ENCODE peak calls at places on chromosome 14, in seven cellular contexts. One of them, this sample, is unnamed.
A peak's percentile ranks its signal among the peaks of the same experiment; 100 is the strongest.

GRCh38 chr14:39419272-39419671 is 13.0 kb downstream of the FBXO33 start:
- DNase-seq in head of caudate nucleus: no peak
- DNase-seq in HTR-8/SVneo: no peak
- DNase-seq in HCEC 1CT: no peak
- DNase-seq in GM12865: no peak
- DNase-seq in breast epithelium: no peak
- DNase-seq in GM13976: no peak
- DNase-seq in this sample: peak; percentile 49

GRCh38 chr14:99718811-99719192 is 34.7 kb downstream of the CYP46A1 start:
- DNase-seq in head of caudate nucleus: peak; percentile 62
- DNase-seq in HTR-8/SVneo: no peak
- DNase-seq in HCEC 1CT: no peak
- DNase-seq in GM12865: peak; percentile 15
- DNase-seq in breast epithelium: no peak
- DNase-seq in GM13976: peak; percentile 35
- DNase-seq in this sample: no peak

GRCh38 chr14:36522972-36523685 is 3.1 kb upstream of the NKX2-1 start:
- DNase-seq in head of caudate nucleus: no peak
- DNase-seq in HTR-8/SVneo: no peak
- DNase-seq in HCEC 1CT: no peak
- DNase-seq in GM12865: no peak
- DNase-seq in breast epithelium: no peak
- DNase-seq in GM13976: peak; percentile 13
- DNase-seq in this sample: no peak

GRCh38 chr14:60736494-60736893 is 1.9 kb downstream of the MNAT1 start:
- DNase-seq in head of caudate nucleus: no peak
- DNase-seq in HTR-8/SVneo: peak; percentile 74
- DNase-seq in HCEC 1CT: peak; percentile 73
- DNase-seq in GM12865: no peak
- DNase-seq in breast epithelium: no peak
- DNase-seq in GM13976: no peak
- DNase-seq in this sample: peak; percentile 78

GRCh38 chr14:103696027-103696402 is 19.2 kb downstream of the XRCC3 start:
- DNase-seq in head of caudate nucleus: no peak
- DNase-seq in HTR-8/SVneo: no peak
- DNase-seq in HCEC 1CT: no peak
- DNase-seq in GM12865: no peak
- DNase-seq in breast epithelium: no peak
- DNase-seq in GM13976: no peak
- DNase-seq in this sample: no peak

GRCh38 chr14:105219753-105220152 is 28.6 kb upstream of the BTBD6 start:
- DNase-seq in head of caudate nucleus: no peak
- DNase-seq in HTR-8/SVneo: no peak
- DNase-seq in HCEC 1CT: no peak
- DNase-seq in GM12865: no peak
- DNase-seq in breast epithelium: no peak
- DNase-seq in GM13976: no peak
- DNase-seq in this sample: no peak

GRCh38 chr14:63276492-63277342 is 42.0 kb downstream of the GPHB5 start:
- DNase-seq in head of caudate nucleus: no peak
- DNase-seq in HTR-8/SVneo: peak; percentile 95
- DNase-seq in HCEC 1CT: peak; percentile 67
- DNase-seq in GM12865: peak; percentile 49
- DNase-seq in breast epithelium: no peak
- DNase-seq in GM13976: peak; percentile 59
- DNase-seq in this sample: peak; percentile 64

GRCh38 chr14:69989622-69990021 is 110.4 kb downstream of the SMOC1 start:
- DNase-seq in head of caudate nucleus: no peak
- DNase-seq in HTR-8/SVneo: no peak
- DNase-seq in HCEC 1CT: no peak
- DNase-seq in GM12865: no peak
- DNase-seq in breast epithelium: no peak
- DNase-seq in GM13976: no peak
- DNase-seq in this sample: no peak

GRCh38 chr14:56874375-56874774 is 64.1 kb upstream of the OTX2 start:
- DNase-seq in head of caudate nucleus: no peak
- DNase-seq in HTR-8/SVneo: no peak
- DNase-seq in HCEC 1CT: no peak
- DNase-seq in GM12865: peak; percentile 29
- DNase-seq in breast epithelium: no peak
- DNase-seq in GM13976: peak; percentile 11
- DNase-seq in this sample: peak; percentile 0

GRCh38 chr14:103132381-103133212 is 9.3 kb downstream of the TNFAIP2 start:
- DNase-seq in head of caudate nucleus: no peak
- DNase-seq in HTR-8/SVneo: no peak
- DNase-seq in HCEC 1CT: no peak
- DNase-seq in GM12865: no peak
- DNase-seq in breast epithelium: no peak
- DNase-seq in GM13976: no peak
- DNase-seq in this sample: no peak

GRCh38 chr14:64035143-64035542 is 182.3 kb downstream of the SYNE2 start:
- DNase-seq in head of caudate nucleus: no peak
- DNase-seq in HTR-8/SVneo: no peak
- DNase-seq in HCEC 1CT: peak; percentile 61
- DNase-seq in GM12865: no peak
- DNase-seq in breast epithelium: no peak
- DNase-seq in GM13976: no peak
- DNase-seq in this sample: peak; percentile 18

GRCh38 chr14:61080591-61081010 is 99.6 kb downstream of the SLC38A6 start:
- DNase-seq in head of caudate nucleus: no peak
- DNase-seq in HTR-8/SVneo: no peak
- DNase-seq in HCEC 1CT: no peak
- DNase-seq in GM12865: peak; percentile 87
- DNase-seq in breast epithelium: no peak
- DNase-seq in GM13976: peak; percentile 31
- DNase-seq in this sample: peak; percentile 99

GRCh38 chr14:104800600-104801283 is at the start of gene ZBTB42:
- DNase-seq in head of caudate nucleus: no peak
- DNase-seq in HTR-8/SVneo: no peak
- DNase-seq in HCEC 1CT: peak; percentile 28
- DNase-seq in GM12865: peak; percentile 67
- DNase-seq in breast epithelium: peak; percentile 91
- DNase-seq in GM13976: peak; percentile 79
- DNase-seq in this sample: no peak

GRCh38 chr14:69612759-69613145 is 1.4 kb downstream of the SUSD6 start:
- DNase-seq in head of caudate nucleus: no peak
- DNase-seq in HTR-8/SVneo: no peak
- DNase-seq in HCEC 1CT: no peak
- DNase-seq in GM12865: no peak
- DNase-seq in breast epithelium: no peak
- DNase-seq in GM13976: no peak
- DNase-seq in this sample: peak; percentile 16

GRCh38 chr14:22510527-22511110 is 78.4 kb downstream of the DAD1 start:
- DNase-seq in head of caudate nucleus: no peak
- DNase-seq in HTR-8/SVneo: no peak
- DNase-seq in HCEC 1CT: peak; percentile 64
- DNase-seq in GM12865: peak; percentile 70
- DNase-seq in breast epithelium: no peak
- DNase-seq in GM13976: no peak
- DNase-seq in this sample: no peak

GRCh38 chr14:90697577-90698206 is 118.5 kb downstream of the TTC7B start:
- DNase-seq in head of caudate nucleus: peak; percentile 83
- DNase-seq in HTR-8/SVneo: peak; percentile 80
- DNase-seq in HCEC 1CT: peak; percentile 67
- DNase-seq in GM12865: peak; percentile 77
- DNase-seq in breast epithelium: peak; percentile 81
- DNase-seq in GM13976: peak; percentile 75
- DNase-seq in this sample: peak; percentile 79

GRCh38 chr14:98816195-98816594 is 455.8 kb downstream of the BCL11B start:
- DNase-seq in head of caudate nucleus: no peak
- DNase-seq in HTR-8/SVneo: no peak
- DNase-seq in HCEC 1CT: no peak
- DNase-seq in GM12865: no peak
- DNase-seq in breast epithelium: no peak
- DNase-seq in GM13976: no peak
- DNase-seq in this sample: no peak

GRCh38 chr14:81435578-81436295 is 35.6 kb upstream of the STON2 start:
- DNase-seq in head of caudate nucleus: peak; percentile 75
- DNase-seq in HTR-8/SVneo: no peak
- DNase-seq in HCEC 1CT: no peak
- DNase-seq in GM12865: no peak
- DNase-seq in breast epithelium: no peak
- DNase-seq in GM13976: peak; percentile 53
- DNase-seq in this sample: no peak

GRCh38 chr14:102893452-102893851 is 29.0 kb upstream of the AMN start:
- DNase-seq in head of caudate nucleus: no peak
- DNase-seq in HTR-8/SVneo: no peak
- DNase-seq in HCEC 1CT: peak; percentile 72
- DNase-seq in GM12865: no peak
- DNase-seq in breast epithelium: no peak
- DNase-seq in GM13976: peak; percentile 39
- DNase-seq in this sample: peak; percentile 98

GRCh38 chr14:55267816-55268215 is 3.4 kb upstream of the FBXO34 start:
- DNase-seq in head of caudate nucleus: no peak
- DNase-seq in HTR-8/SVneo: no peak
- DNase-seq in HCEC 1CT: no peak
- DNase-seq in GM12865: no peak
- DNase-seq in breast epithelium: no peak
- DNase-seq in GM13976: no peak
- DNase-seq in this sample: no peak

GRCh38 chr14:94655169-94655710 is 43.0 kb downstream of the SERPINA3 start:
- DNase-seq in head of caudate nucleus: no peak
- DNase-seq in HTR-8/SVneo: no peak
- DNase-seq in HCEC 1CT: no peak
- DNase-seq in GM12865: no peak
- DNase-seq in breast epithelium: no peak
- DNase-seq in GM13976: no peak
- DNase-seq in this sample: no peak

GRCh38 chr14:64634558-64634957 is 69.7 kb upstream of the PLEKHG3 start:
- DNase-seq in head of caudate nucleus: no peak
- DNase-seq in HTR-8/SVneo: no peak
- DNase-seq in HCEC 1CT: no peak
- DNase-seq in GM12865: no peak
- DNase-seq in breast epithelium: no peak
- DNase-seq in GM13976: no peak
- DNase-seq in this sample: no peak

GRCh38 chr14:35155962-35156361 is 33.6 kb downstream of the PRORP start:
- DNase-seq in head of caudate nucleus: no peak
- DNase-seq in HTR-8/SVneo: peak; percentile 6
- DNase-seq in HCEC 1CT: peak; percentile 18
- DNase-seq in GM12865: peak; percentile 59
- DNase-seq in breast epithelium: no peak
- DNase-seq in GM13976: peak; percentile 45
- DNase-seq in this sample: peak; percentile 28

GRCh38 chr14:100384819-100385813 is 62.0 kb downstream of the SLC25A47 start:
- DNase-seq in head of caudate nucleus: no peak
- DNase-seq in HTR-8/SVneo: peak; percentile 54
- DNase-seq in HCEC 1CT: peak; percentile 71
- DNase-seq in GM12865: no peak
- DNase-seq in breast epithelium: no peak
- DNase-seq in GM13976: no peak
- DNase-seq in this sample: peak; percentile 76

GRCh38 chr14:82412545-82412944 is 878.9 kb upstream of the SEL1L start:
- DNase-seq in head of caudate nucleus: no peak
- DNase-seq in HTR-8/SVneo: no peak
- DNase-seq in HCEC 1CT: no peak
- DNase-seq in GM12865: no peak
- DNase-seq in breast epithelium: no peak
- DNase-seq in GM13976: no peak
- DNase-seq in this sample: no peak

GRCh38 chr14:76953196-76953945 is 75.1 kb downstream of the IRF2BPL start:
- DNase-seq in head of caudate nucleus: no peak
- DNase-seq in HTR-8/SVneo: peak; percentile 94
- DNase-seq in HCEC 1CT: peak; percentile 64
- DNase-seq in GM12865: peak; percentile 57
- DNase-seq in breast epithelium: peak; percentile 79
- DNase-seq in GM13976: peak; percentile 69
- DNase-seq in this sample: peak; percentile 76

GRCh38 chr14:72177246-72177645 is 245.0 kb downstream of the RGS6 start:
- DNase-seq in head of caudate nucleus: no peak
- DNase-seq in HTR-8/SVneo: no peak
- DNase-seq in HCEC 1CT: no peak
- DNase-seq in GM12865: no peak
- DNase-seq in breast epithelium: no peak
- DNase-seq in GM13976: no peak
- DNase-seq in this sample: no peak

This sample was measured in fibroblast of mammary gland.